ENCODE peak calls at places on chromosomes 3 and 15, in ten cellular contexts. One of them, this sample, is unnamed.
A peak's percentile ranks its signal among the peaks of the same experiment; 100 is the strongest.

GRCh38 chr15:57914350-57915055 is 151.0 kb downstream of the ALDH1A2 start:
- DNase-seq in stomach: no peak
- DNase-seq in heart right ventricle: no peak
- DNase-seq in breast epithelium: no peak
- DNase-seq in AG10803: no peak
- DNase-seq in CD4-positive, CD25-positive, alpha-beta regulatory T cell: no peak
- DNase-seq in A549: no peak
- DNase-seq in NB4: peak; percentile 2
- DNase-seq in colonic mucosa: peak; percentile 54
- DNase-seq in CD8-positive, alpha-beta memory T cell: no peak
- DNase-seq in this sample: no peak

GRCh38 chr15:87752250-87752951 is 504.1 kb downstream of the NTRK3 start:
- DNase-seq in AG10803: peak; percentile 90
- DNase-seq in CD8-positive, alpha-beta memory T cell: no peak
- DNase-seq in stomach: no peak
- DNase-seq in A549: peak; percentile 60
- DNase-seq in colonic mucosa: no peak
- DNase-seq in breast epithelium: no peak
- DNase-seq in CD4-positive, CD25-positive, alpha-beta regulatory T cell: no peak
- DNase-seq in NB4: no peak
- DNase-seq in heart right ventricle: no peak
- DNase-seq in this sample: peak; percentile 95

GRCh38 chr3:10561942-10562565 is 56.7 kb upstream of the ATP2B2 start:
- DNase-seq in CD4-positive, CD25-positive, alpha-beta regulatory T cell: no peak
- DNase-seq in A549: no peak
- DNase-seq in AG10803: no peak
- DNase-seq in colonic mucosa: no peak
- DNase-seq in heart right ventricle: no peak
- DNase-seq in breast epithelium: no peak
- DNase-seq in stomach: no peak
- DNase-seq in CD8-positive, alpha-beta memory T cell: no peak
- DNase-seq in NB4: no peak
- DNase-seq in this sample: no peak

GRCh38 chr3:37687966-37688365 is 173.7 kb upstream of the CTDSPL start:
- DNase-seq in CD4-positive, CD25-positive, alpha-beta regulatory T cell: no peak
- DNase-seq in heart right ventricle: no peak
- DNase-seq in AG10803: no peak
- DNase-seq in stomach: no peak
- DNase-seq in NB4: no peak
- DNase-seq in CD8-positive, alpha-beta memory T cell: no peak
- DNase-seq in A549: no peak
- DNase-seq in colonic mucosa: no peak
- DNase-seq in breast epithelium: no peak
- DNase-seq in this sample: no peak

GRCh38 chr15:100703671-100704070 is 101.3 kb downstream of the ASB7 start:
- DNase-seq in NB4: no peak
- DNase-seq in colonic mucosa: no peak
- DNase-seq in heart right ventricle: no peak
- DNase-seq in breast epithelium: peak; percentile 6
- DNase-seq in A549: no peak
- DNase-seq in AG10803: no peak
- DNase-seq in CD4-positive, CD25-positive, alpha-beta regulatory T cell: no peak
- DNase-seq in CD8-positive, alpha-beta memory T cell: no peak
- DNase-seq in stomach: no peak
- DNase-seq in this sample: no peak

GRCh38 chr3:38669668-38670067 is 20.2 kb upstream of the SCN5A start:
- DNase-seq in stomach: no peak
- DNase-seq in breast epithelium: no peak
- DNase-seq in A549: no peak
- DNase-seq in NB4: no peak
- DNase-seq in heart right ventricle: no peak
- DNase-seq in CD4-positive, CD25-positive, alpha-beta regulatory T cell: no peak
- DNase-seq in AG10803: no peak
- DNase-seq in CD8-positive, alpha-beta memory T cell: no peak
- DNase-seq in colonic mucosa: no peak
- DNase-seq in this sample: no peak

GRCh38 chr15:29066310-29066709 is 180.5 kb downstream of the APBA2 start:
- DNase-seq in CD4-positive, CD25-positive, alpha-beta regulatory T cell: no peak
- DNase-seq in NB4: peak; percentile 29
- DNase-seq in AG10803: no peak
- DNase-seq in heart right ventricle: no peak
- DNase-seq in colonic mucosa: no peak
- DNase-seq in stomach: no peak
- DNase-seq in breast epithelium: no peak
- DNase-seq in CD8-positive, alpha-beta memory T cell: no peak
- DNase-seq in A549: no peak
- DNase-seq in this sample: no peak

GRCh38 chr15:83155937-83156336 is 48.5 kb downstream of the TM6SF1 start:
- DNase-seq in AG10803: no peak
- DNase-seq in CD4-positive, CD25-positive, alpha-beta regulatory T cell: no peak
- DNase-seq in NB4: no peak
- DNase-seq in CD8-positive, alpha-beta memory T cell: no peak
- DNase-seq in heart right ventricle: no peak
- DNase-seq in A549: no peak
- DNase-seq in colonic mucosa: no peak
- DNase-seq in breast epithelium: no peak
- DNase-seq in stomach: no peak
- DNase-seq in this sample: no peak

GRCh38 chr3:23981955-23982354 is 36.9 kb downstream of the NR1D2 start:
- DNase-seq in CD8-positive, alpha-beta memory T cell: no peak
- DNase-seq in A549: no peak
- DNase-seq in NB4: no peak
- DNase-seq in breast epithelium: no peak
- DNase-seq in AG10803: no peak
- DNase-seq in stomach: no peak
- DNase-seq in heart right ventricle: no peak
- DNase-seq in CD4-positive, CD25-positive, alpha-beta regulatory T cell: no peak
- DNase-seq in colonic mucosa: no peak
- DNase-seq in this sample: no peak

GRCh38 chr3:67357610-67358458 is 296.6 kb downstream of the SUCLG2 start:
- DNase-seq in NB4: peak; percentile 12
- DNase-seq in heart right ventricle: no peak
- DNase-seq in A549: peak; percentile 25
- DNase-seq in CD4-positive, CD25-positive, alpha-beta regulatory T cell: no peak
- DNase-seq in stomach: no peak
- DNase-seq in CD8-positive, alpha-beta memory T cell: no peak
- DNase-seq in AG10803: peak; percentile 34
- DNase-seq in breast epithelium: no peak
- DNase-seq in colonic mucosa: no peak
- DNase-seq in this sample: peak; percentile 49

GRCh38 chr15:24986653-24987052 is 31.9 kb downstream of the SNRPN start:
- DNase-seq in breast epithelium: no peak
- DNase-seq in A549: no peak
- DNase-seq in stomach: no peak
- DNase-seq in AG10803: no peak
- DNase-seq in NB4: no peak
- DNase-seq in CD8-positive, alpha-beta memory T cell: no peak
- DNase-seq in CD4-positive, CD25-positive, alpha-beta regulatory T cell: no peak
- DNase-seq in colonic mucosa: no peak
- DNase-seq in heart right ventricle: no peak
- DNase-seq in this sample: no peak

GRCh38 chr3:40043444-40043755 is 234.0 kb downstream of the MYRIP start:
- DNase-seq in CD4-positive, CD25-positive, alpha-beta regulatory T cell: no peak
- DNase-seq in stomach: no peak
- DNase-seq in AG10803: peak; percentile 73
- DNase-seq in NB4: no peak
- DNase-seq in CD8-positive, alpha-beta memory T cell: no peak
- DNase-seq in colonic mucosa: no peak
- DNase-seq in heart right ventricle: no peak
- DNase-seq in breast epithelium: peak; percentile 19
- DNase-seq in A549: no peak
- DNase-seq in this sample: peak; percentile 76

GRCh38 chr3:192943384-192943783 is 25.7 kb upstream of the MB21D2 start:
- DNase-seq in A549: no peak
- DNase-seq in breast epithelium: no peak
- DNase-seq in AG10803: peak; percentile 20
- DNase-seq in heart right ventricle: peak; percentile 53
- DNase-seq in CD4-positive, CD25-positive, alpha-beta regulatory T cell: no peak
- DNase-seq in NB4: no peak
- DNase-seq in colonic mucosa: no peak
- DNase-seq in CD8-positive, alpha-beta memory T cell: no peak
- DNase-seq in stomach: no peak
- DNase-seq in this sample: peak; percentile 71
- H3K4me3 ChIP-seq in A549: no peak overlapping the region
- H3K4me3 ChIP-seq in breast epithelium: no peak overlapping the region
- H3K4me3 ChIP-seq in AG10803: no peak overlapping the region
- H3K4me3 ChIP-seq in heart right ventricle: no peak overlapping the region
- H3K4me3 ChIP-seq in CD4-positive, CD25-positive, alpha-beta regulatory T cell: no peak overlapping the region
- H3K4me3 ChIP-seq in NB4: no peak overlapping the region
- H3K4me3 ChIP-seq in colonic mucosa: no peak overlapping the region
- H3K4me3 ChIP-seq in CD8-positive, alpha-beta memory T cell: no peak overlapping the region
- H3K4me3 ChIP-seq in stomach: no peak overlapping the region
- H3K4me3 ChIP-seq in this sample: no peak overlapping the region

GRCh38 chr15:65245096-65245849 is 34.0 kb upstream of the CILP start:
- DNase-seq in CD8-positive, alpha-beta memory T cell: no peak
- DNase-seq in colonic mucosa: peak; percentile 32
- DNase-seq in breast epithelium: peak; percentile 26
- DNase-seq in heart right ventricle: peak; percentile 80
- DNase-seq in AG10803: peak; percentile 44
- DNase-seq in A549: no peak
- DNase-seq in CD4-positive, CD25-positive, alpha-beta regulatory T cell: no peak
- DNase-seq in NB4: peak; percentile 65
- DNase-seq in stomach: no peak
- DNase-seq in this sample: peak; percentile 69

GRCh38 chr15:65246026-65246714 is 34.9 kb upstream of the CILP start:
- DNase-seq in A549: no peak
- DNase-seq in NB4: no peak
- DNase-seq in CD8-positive, alpha-beta memory T cell: no peak
- DNase-seq in heart right ventricle: peak; percentile 42
- DNase-seq in AG10803: no peak
- DNase-seq in CD4-positive, CD25-positive, alpha-beta regulatory T cell: no peak
- DNase-seq in breast epithelium: no peak
- DNase-seq in stomach: no peak
- DNase-seq in colonic mucosa: no peak
- DNase-seq in this sample: no peak

GRCh38 chr15:65248506-65248905 is 37.2 kb upstream of the CILP start:
- DNase-seq in A549: no peak
- DNase-seq in colonic mucosa: no peak
- DNase-seq in CD8-positive, alpha-beta memory T cell: no peak
- DNase-seq in breast epithelium: no peak
- DNase-seq in heart right ventricle: no peak
- DNase-seq in CD4-positive, CD25-positive, alpha-beta regulatory T cell: no peak
- DNase-seq in AG10803: no peak
- DNase-seq in NB4: no peak
- DNase-seq in stomach: no peak
- DNase-seq in this sample: no peak

GRCh38 chr15:65246939-65247338 is 35.7 kb upstream of the CILP start:
- DNase-seq in AG10803: no peak
- DNase-seq in stomach: no peak
- DNase-seq in breast epithelium: no peak
- DNase-seq in colonic mucosa: no peak
- DNase-seq in A549: no peak
- DNase-seq in NB4: no peak
- DNase-seq in CD4-positive, CD25-positive, alpha-beta regulatory T cell: no peak
- DNase-seq in CD8-positive, alpha-beta memory T cell: no peak
- DNase-seq in heart right ventricle: no peak
- DNase-seq in this sample: no peak

GRCh38 chr15:65244638-65245037 is 33.4 kb upstream of the CILP start:
- DNase-seq in CD4-positive, CD25-positive, alpha-beta regulatory T cell: no peak
- DNase-seq in NB4: peak; percentile 35
- DNase-seq in heart right ventricle: no peak
- DNase-seq in breast epithelium: no peak
- DNase-seq in A549: no peak
- DNase-seq in stomach: no peak
- DNase-seq in AG10803: no peak
- DNase-seq in CD8-positive, alpha-beta memory T cell: no peak
- DNase-seq in colonic mucosa: no peak
- DNase-seq in this sample: peak; percentile 5
- H3K4me3 ChIP-seq in CD4-positive, CD25-positive, alpha-beta regulatory T cell: no peak overlapping the region
- H3K4me3 ChIP-seq in NB4: no peak overlapping the region
- H3K4me3 ChIP-seq in heart right ventricle: no peak overlapping the region
- H3K4me3 ChIP-seq in breast epithelium: no peak overlapping the region
- H3K4me3 ChIP-seq in A549: no peak overlapping the region
- H3K4me3 ChIP-seq in stomach: no peak overlapping the region
- H3K4me3 ChIP-seq in AG10803: no peak overlapping the region
- H3K4me3 ChIP-seq in CD8-positive, alpha-beta memory T cell: no peak overlapping the region
- H3K4me3 ChIP-seq in colonic mucosa: no peak overlapping the region
- H3K4me3 ChIP-seq in this sample: no peak overlapping the region

GRCh38 chr3:149751551-149751950 is 738 bp downstream of the COMMD2 start:
- DNase-seq in breast epithelium: no peak
- DNase-seq in NB4: peak; percentile 21
- DNase-seq in AG10803: no peak
- DNase-seq in CD4-positive, CD25-positive, alpha-beta regulatory T cell: no peak
- DNase-seq in CD8-positive, alpha-beta memory T cell: no peak
- DNase-seq in heart right ventricle: no peak
- DNase-seq in A549: no peak
- DNase-seq in colonic mucosa: peak; percentile 17
- DNase-seq in stomach: no peak
- DNase-seq in this sample: no peak
- H3K4me3 ChIP-seq in breast epithelium: peak overlapping the region; percentile 93
- H3K4me3 ChIP-seq in NB4: peak overlapping the region; percentile 81
- H3K4me3 ChIP-seq in AG10803: peak overlapping the region; percentile 85
- H3K4me3 ChIP-seq in CD4-positive, CD25-positive, alpha-beta regulatory T cell: peak overlapping the region; percentile 94
- H3K4me3 ChIP-seq in CD8-positive, alpha-beta memory T cell: peak overlapping the region; percentile 75
- H3K4me3 ChIP-seq in heart right ventricle: peak overlapping the region; percentile 87
- H3K4me3 ChIP-seq in A549: peak overlapping the region; percentile 76
- H3K4me3 ChIP-seq in colonic mucosa: peak overlapping the region; percentile 91
- H3K4me3 ChIP-seq in stomach: peak overlapping the region; percentile 90
- H3K4me3 ChIP-seq in this sample: peak overlapping the region; percentile 86

GRCh38 chr15:23564798-23565394 is 578 bp upstream of the MKRN3 start:
- DNase-seq in CD4-positive, CD25-positive, alpha-beta regulatory T cell: no peak
- DNase-seq in AG10803: no peak
- DNase-seq in NB4: no peak
- DNase-seq in stomach: no peak
- DNase-seq in breast epithelium: no peak
- DNase-seq in colonic mucosa: no peak
- DNase-seq in heart right ventricle: no peak
- DNase-seq in A549: no peak
- DNase-seq in CD8-positive, alpha-beta memory T cell: no peak
- DNase-seq in this sample: no peak

GRCh38 chr15:23567921-23568320 is 2.4 kb downstream of the MKRN3 start:
- DNase-seq in colonic mucosa: no peak
- DNase-seq in A549: no peak
- DNase-seq in AG10803: no peak
- DNase-seq in NB4: no peak
- DNase-seq in CD4-positive, CD25-positive, alpha-beta regulatory T cell: no peak
- DNase-seq in heart right ventricle: no peak
- DNase-seq in CD8-positive, alpha-beta memory T cell: no peak
- DNase-seq in breast epithelium: no peak
- DNase-seq in stomach: no peak
- DNase-seq in this sample: no peak

GRCh38 chr15:23569513-23569912 is 4.0 kb downstream of the MKRN3 start:
- DNase-seq in stomach: no peak
- DNase-seq in CD4-positive, CD25-positive, alpha-beta regulatory T cell: no peak
- DNase-seq in CD8-positive, alpha-beta memory T cell: no peak
- DNase-seq in colonic mucosa: no peak
- DNase-seq in heart right ventricle: no peak
- DNase-seq in breast epithelium: no peak
- DNase-seq in NB4: no peak
- DNase-seq in A549: no peak
- DNase-seq in AG10803: peak; percentile 3
- DNase-seq in this sample: no peak

GRCh38 chr15:23565395-23566069 is at the start of gene MKRN3:
- DNase-seq in CD4-positive, CD25-positive, alpha-beta regulatory T cell: peak; percentile 43
- DNase-seq in CD8-positive, alpha-beta memory T cell: peak; percentile 19
- DNase-seq in colonic mucosa: no peak
- DNase-seq in NB4: peak; percentile 90
- DNase-seq in A549: peak; percentile 35
- DNase-seq in stomach: no peak
- DNase-seq in heart right ventricle: no peak
- DNase-seq in AG10803: peak; percentile 79
- DNase-seq in breast epithelium: no peak
- DNase-seq in this sample: peak; percentile 59

GRCh38 chr15:23566070-23567050 is 886 bp downstream of the MKRN3 start:
- DNase-seq in CD8-positive, alpha-beta memory T cell: peak; percentile 4
- DNase-seq in heart right ventricle: no peak
- DNase-seq in breast epithelium: no peak
- DNase-seq in NB4: peak; percentile 81
- DNase-seq in AG10803: peak; percentile 3
- DNase-seq in A549: no peak
- DNase-seq in CD4-positive, CD25-positive, alpha-beta regulatory T cell: peak; percentile 40
- DNase-seq in colonic mucosa: no peak
- DNase-seq in stomach: no peak
- DNase-seq in this sample: no peak
- H3K4me3 ChIP-seq in CD8-positive, alpha-beta memory T cell: peak overlapping the region; percentile 56
- H3K4me3 ChIP-seq in heart right ventricle: no peak overlapping the region
- H3K4me3 ChIP-seq in breast epithelium: no peak overlapping the region
- H3K4me3 ChIP-seq in NB4: peak overlapping the region; percentile 86
- H3K4me3 ChIP-seq in AG10803: peak overlapping the region; percentile 72
- H3K4me3 ChIP-seq in A549: peak overlapping the region; percentile 64
- H3K4me3 ChIP-seq in CD4-positive, CD25-positive, alpha-beta regulatory T cell: no peak overlapping the region
- H3K4me3 ChIP-seq in colonic mucosa: peak overlapping the region; percentile 30
- H3K4me3 ChIP-seq in stomach: peak overlapping the region; percentile 24
- H3K4me3 ChIP-seq in this sample: peak overlapping the region; percentile 56